ENCODE peak calls at places on chromosomes 13 and 19, in four cellular contexts. O is HepG2, V is GM12878, C is H1. G is an unnamed sample.

GRCh38 chr13:110023729-110024645 is 237.6 kb upstream of the IRS2 start:
- DNase-seq in V (no peak), O (no peak), C (no peak), G (no peak)

GRCh38 chr19:12833747-12834417 is 497 bp downstream of the RTBDN start:
- DNase-seq in V (no peak), C (no peak), O (no peak), G (peak; percentile 82)

GRCh38 chr13:109274188-109274821 is 512.1 kb downstream of the IRS2 start:
- DNase-seq in C (peak; percentile 50), O (no peak), V (no peak), G (no peak)

GRCh38 chr13:48511621-48512232 is 21.2 kb downstream of the RCBTB2 start:
- DNase-seq in V (no peak), O (no peak), C (no peak), G (no peak)

GRCh38 chr13:96020155-96020575 is 33.0 kb downstream of the UGGT2 start:
- DNase-seq in C (no peak), V (peak; percentile 23), O (peak; percentile 75), G (peak; percentile 12)

GRCh38 chr19:13507053-13507611 is 853 bp upstream of the CACNA1A start:
- DNase-seq in V (no peak), O (no peak), C (no peak), G (no peak)

GRCh38 chr13:66714795-66715194 is 515.3 kb downstream of the PCDH9 start:
- DNase-seq in O (no peak), C (no peak), V (no peak), G (no peak)

GRCh38 chr19:37925212-37925611 is 18.2 kb downstream of the SIPA1L3 start:
- DNase-seq in C (no peak), V (no peak), O (no peak), G (no peak)

GRCh38 chr19:15107056-15108010 is at the start of gene SYDE1:
- DNase-seq in C (no peak), V (no peak), O (peak; percentile 50), G (no peak)

GRCh38 chr13:42305503-42305902 is 33.6 kb downstream of the AKAP11 start:
- DNase-seq in V (no peak), C (no peak), O (no peak), G (no peak)

GRCh38 chr19:6521718-6522646 is 8.8 kb upstream of the TNFSF9 start:
- DNase-seq in C (no peak), V (peak; percentile 95), O (no peak), G (peak; percentile 63)

GRCh38 chr13:70297219-70297618 is 189.0 kb upstream of the KLHL1 start:
- DNase-seq in C (no peak), V (no peak), O (no peak), G (no peak)

GRCh38 chr13:87671824-87672603 is 843 bp downstream of the SLITRK5 start:
- DNase-seq in C (no peak), O (no peak), V (no peak), G (no peak)

GRCh38 chr19:29855087-29855486 is 43.3 kb downstream of the CCNE1 start:
- DNase-seq in O (no peak), V (no peak), C (no peak), G (peak; percentile 31)

GRCh38 chr19:39470724-39471339 is 9.8 kb upstream of the TIMM50 start:
- DNase-seq in O (no peak), C (no peak), V (no peak), G (no peak)

GRCh38 chr13:52411629-52412028 is 5.7 kb upstream of the THSD1 start:
- DNase-seq in O (no peak), C (no peak), V (peak; percentile 16), G (no peak)

GRCh38 chr13:96229356-96229755 is 139.4 kb downstream of the HS6ST3 start:
- DNase-seq in O (peak; percentile 21), C (peak; percentile 17), V (no peak), G (peak; percentile 28)

GRCh38 chr19:3034194-3034844 is 5.2 kb upstream of the TLE2 start:
- DNase-seq in V (no peak), C (no peak), O (no peak), G (no peak)

GRCh38 chr19:50694815-50695145 is 24.8 kb downstream of the SHANK1 start:
- DNase-seq in C (no peak), V (no peak), O (no peak), G (no peak)

GRCh38 chr13:57932071-57932470 is 300.5 kb downstream of the PCDH17 start:
- DNase-seq in V (no peak), C (no peak), O (no peak), G (no peak)

GRCh38 chr13:114258589-114258988 is 22.8 kb upstream of the UPF3A start:
- DNase-seq in O (no peak), V (no peak), C (no peak), G (no peak)

GRCh38 chr13:94494021-94494420 is 14.5 kb upstream of the DCT start:
- DNase-seq in O (no peak), V (no peak), C (no peak), G (no peak)

GRCh38 chr19:17765069-17765618 is 13.9 kb downstream of the FCHO1 start:
- DNase-seq in C (no peak), O (peak; percentile 88), V (no peak), G (no peak)

GRCh38 chr19:47589824-47590223 is 16.9 kb upstream of the ZNF541 start:
- DNase-seq in O (no peak), V (no peak), C (no peak), G (no peak)

GRCh38 chr13:77697208-77698103 is at the start of gene SLAIN1:
- DNase-seq in C (peak; percentile 59), O (peak; percentile 15), V (no peak), G (peak; percentile 54)
- TF ChIP-seq EZH2 in C (no peak), O (no peak), V (no peak), G (no peak)

GRCh38 chr19:55347442-55348009 is 7.0 kb downstream of the COX6B2 start:
- DNase-seq in V (no peak), O (no peak), C (no peak), G (no peak)

GRCh38 chr19:55345818-55346724 is 6.4 kb downstream of the KMT5C start:
- DNase-seq in C (no peak), V (no peak), O (no peak), G (peak; percentile 61)

GRCh38 chr19:55348317-55349034 is 6.0 kb downstream of the COX6B2 start:
- DNase-seq in O (no peak), V (no peak), C (no peak), G (no peak)

GRCh38 chr19:55345101-55345817 is 5.6 kb downstream of the KMT5C start:
- DNase-seq in O (no peak), C (no peak), V (no peak), G (no peak)

GRCh38 chr19:55346725-55347441 is 7.2 kb downstream of the KMT5C start:
- DNase-seq in O (no peak), V (no peak), C (no peak), G (no peak)
- TF ChIP-seq HDAC6 in O (no peak), V (no peak), C (no peak), G (no peak)

GRCh38 chr13:24747248-24748151 is 16.5 kb upstream of the RNF17 start:
- DNase-seq in C (no peak), V (no peak), O (no peak), G (no peak)
- TF ChIP-seq EZH2 in C (peak; percentile 68), V (no peak), O (no peak), G (no peak)

GRCh38 chr13:39779337-39780270 is 124.1 kb downstream of the COG6 start:
- DNase-seq in V (no peak), O (no peak), C (no peak), G (no peak)
- TF ChIP-seq HDAC6 in V (no peak), O (no peak), C (no peak), G (no peak)

GRCh38 chr19:45187421-45188100 is 9.0 kb downstream of the BLOC1S3 start:
- DNase-seq in V (no peak), O (peak; percentile 49), C (no peak), G (peak; percentile 66)
- TF ChIP-seq EZH2 in V (no peak), O (no peak), C (no peak), G (no peak)

GRCh38 chr13:98998831-98999634 is 21.2 kb upstream of the DOCK9 start:
- DNase-seq in O (no peak), C (no peak), V (peak; percentile 41), G (no peak)
- TF ChIP-seq HDAC6 in O (no peak), C (no peak), V (no peak), G (no peak)

GRCh38 chr19:8489591-8490394 is 12.6 kb downstream of the PRAM1 start:
- DNase-seq in O (no peak), V (no peak), C (no peak), G (no peak)
- TF ChIP-seq EZH2 in O (no peak), V (no peak), C (no peak), G (no peak)

DNA sequence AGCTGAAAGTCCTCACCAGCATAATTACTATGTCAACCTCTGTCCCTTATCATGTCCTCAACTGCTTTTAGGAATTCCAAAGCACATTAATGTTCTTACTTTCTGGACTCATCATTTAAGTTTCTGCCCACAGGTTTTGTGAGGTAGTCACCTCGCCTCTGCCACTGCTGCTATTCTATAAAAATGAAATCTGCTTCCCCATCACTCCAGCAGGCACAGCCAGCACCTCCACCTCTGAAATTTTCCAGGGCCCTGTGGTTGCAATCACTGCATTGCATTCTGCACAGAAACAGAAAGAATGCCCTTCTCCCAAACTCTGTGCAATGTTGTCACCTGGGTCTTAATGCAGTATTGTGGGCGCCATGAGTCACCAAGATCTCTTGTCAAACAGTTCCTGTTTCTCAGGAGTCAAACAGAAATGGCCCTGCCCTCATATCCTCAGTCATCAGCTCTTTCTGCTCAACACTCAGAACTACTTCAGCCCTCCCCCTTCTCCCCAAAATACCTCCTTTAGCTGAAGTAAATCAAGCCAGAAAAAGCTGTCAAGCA is 529.2 kb upstream of the NBEA start:
- DNase-seq in C (no peak), O (no peak), V (no peak), G (no peak)
- TF ChIP-seq HDAC6 in C (no peak), O (no peak), V (no peak), G (no peak)